ENCODE peak calls at places on chromosomes 4 and X, in nine cellular contexts. X is GM23338, N is bronchial epithelial cell, I is foreskin fibroblast, F is esophagus squamous epithelium, J is mesendoderm, M is hepatocyte, P is ovary, V is right atrium auricular region. Y is an unnamed sample.
A peak's percentile ranks its signal among the peaks of the same experiment; 100 is the strongest.

GRCh38 chr4:71210831-71211230 is 128.0 kb upstream of the SLC4A4 start:
- DNase-seq in X (no peak), N (no peak), I (no peak), F (no peak), J (no peak), M (no peak), P (no peak), V (no peak), Y (no peak)

GRCh38 chr4:30716671-30717207 is 3.4 kb upstream of the PCDH7 start:
- DNase-seq in X (peak; percentile 57), N (no peak), I (peak; percentile 52), F (no peak), J (peak; percentile 98), M (peak; percentile 45), P (no peak), V (no peak), Y (no peak)

GRCh38 chr4:74886490-74886889 is 46.4 kb upstream of the PARM1 start:
- DNase-seq in X (no peak), N (peak; percentile 98), I (peak; percentile 57), F (no peak), J (peak; percentile 8), M (peak; percentile 12), P (no peak), V (no peak), Y (peak; percentile 19)

GRCh38 chr4:159105063-159105414 is 2.2 kb downstream of the RAPGEF2 start:
- DNase-seq in X (no peak), N (peak; percentile 74), I (peak; percentile 52), F (no peak), J (peak; percentile 37), M (peak; percentile 16), P (no peak), V (no peak), Y (no peak)

GRCh38 chr4:87038837-87039715 is 104.3 kb downstream of the AFF1 start:
- DNase-seq in X (peak; percentile 75), N (peak; percentile 93), I (peak; percentile 79), F (no peak), J (peak; percentile 92), M (peak; percentile 54), P (peak; percentile 61), V (peak; percentile 85), Y (no peak)

GRCh38 chr4:73103799-73104503 is 34.4 kb upstream of the COX18 start:
- DNase-seq in X (no peak), N (peak; percentile 4), I (peak; percentile 4), F (no peak), J (peak; percentile 46), M (peak; percentile 38), P (no peak), V (no peak), Y (peak; percentile 21)

GRCh38 chrX:11764602-11765067 is 6.6 kb downstream of the MSL3 start:
- DNase-seq in X (no peak), N (no peak), I (no peak), F (no peak), J (no peak), M (no peak), P (no peak), V (no peak), Y (no peak)

GRCh38 chr4:31788676-31789075 is 1068.5 kb downstream of the PCDH7 start:
- DNase-seq in X (peak; percentile 3), N (no peak), I (no peak), F (no peak), J (peak; percentile 92), M (no peak), P (no peak), V (no peak), Y (no peak)

GRCh38 chr4:143019351-143019750 is 165.4 kb upstream of the USP38 start:
- DNase-seq in X (no peak), N (no peak), I (no peak), F (no peak), J (no peak), M (no peak), P (no peak), V (no peak), Y (no peak)

GRCh38 chr4:156606444-156607197 is 365.0 kb downstream of the PDGFC start:
- DNase-seq in X (no peak), N (no peak), I (peak; percentile 24), F (no peak), J (no peak), M (no peak), P (no peak), V (no peak), Y (no peak)

GRCh38 chrX:31139966-31140365 is 68.1 kb upstream of the FTHL17 start:
- DNase-seq in X (no peak), N (no peak), I (no peak), F (no peak), J (no peak), M (no peak), P (no peak), V (no peak), Y (no peak)

GRCh38 chrX:119475389-119476101 is 7.3 kb downstream of the SLC25A5 start:
- DNase-seq in X (no peak), N (peak; percentile 71), I (peak; percentile 46), F (no peak), J (no peak), M (no peak), P (no peak), V (no peak), Y (no peak)

GRCh38 chr4:136526517-136526916 is 1005.8 kb downstream of the PCDH18 start:
- DNase-seq in X (no peak), N (no peak), I (peak; percentile 1), F (no peak), J (no peak), M (no peak), P (no peak), V (no peak), Y (no peak)

DNA sequence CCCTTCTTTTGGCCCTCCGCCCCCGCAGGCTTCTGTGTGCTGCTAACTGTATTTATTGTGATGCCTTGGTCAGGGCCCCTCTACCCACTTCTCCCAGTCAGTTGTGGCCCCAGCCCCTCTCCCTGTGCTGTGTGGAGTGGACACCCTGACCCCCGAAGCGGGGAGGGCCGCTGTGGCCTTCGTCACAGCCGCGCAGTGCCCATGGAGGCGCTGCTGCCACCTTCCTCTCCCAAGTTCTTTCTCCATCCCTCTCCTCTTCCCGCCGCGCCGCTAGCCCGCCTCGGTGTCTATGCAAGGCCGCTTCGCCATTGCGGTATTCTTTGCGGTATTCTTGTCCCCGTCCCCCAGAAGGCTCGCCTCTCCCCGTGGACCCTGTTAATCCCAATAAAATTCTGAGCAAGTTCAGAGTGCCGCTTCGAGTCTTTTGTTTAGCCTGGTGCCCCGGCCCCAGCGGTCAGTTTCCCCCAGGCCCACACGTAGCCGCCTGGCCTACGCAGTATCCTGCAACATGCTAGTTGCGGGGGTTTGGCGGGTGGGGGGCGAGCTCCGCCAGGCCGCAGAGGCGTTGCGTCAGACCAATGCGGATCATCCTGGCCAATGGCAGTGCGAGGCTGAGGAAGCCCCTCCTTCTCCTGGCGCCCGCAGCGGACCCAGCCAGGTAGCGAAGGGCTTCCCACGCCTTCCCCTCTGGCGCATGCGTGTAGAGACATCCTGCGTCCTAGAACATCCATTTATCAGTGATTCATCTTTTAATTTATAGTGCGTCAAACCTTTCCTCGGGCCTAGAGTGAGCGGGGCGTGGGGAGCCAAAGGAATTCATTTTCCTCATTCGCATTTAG is 5.6 kb upstream of the KANTR start:
- DNase-seq in X (peak; percentile 84), N (peak; percentile 83), I (peak; percentile 85), F (no peak), J (peak; percentile 89), M (peak; percentile 92), P (peak; percentile 92), V (peak; percentile 84), Y (peak; percentile 52)
- H3K4me3 ChIP-seq in X (peak overlapping the region; percentile 77), N (peak overlapping the region; percentile 36), I (peak overlapping the region; percentile 37), F (peak overlapping the region; percentile 35), J (peak overlapping the region; percentile 46), M (peak overlapping the region; percentile 28), P (peak overlapping the region; percentile 29), V (peak overlapping the region; percentile 28), Y (peak overlapping the region; percentile 45)

GRCh38 chr4:8729408-8730149 is 137.0 kb downstream of the CPZ start:
- DNase-seq in X (no peak), N (no peak), I (no peak), F (no peak), J (no peak), M (no peak), P (no peak), V (peak; percentile 11), Y (no peak)

GRCh38 chr4:8727546-8728510 is 135.3 kb downstream of the CPZ start:
- DNase-seq in X (no peak), N (no peak), I (no peak), F (no peak), J (no peak), M (no peak), P (no peak), V (peak; percentile 42), Y (no peak)

GRCh38 chr4:8730159-8730558 is 137.6 kb downstream of the CPZ start:
- DNase-seq in X (no peak), N (no peak), I (no peak), F (no peak), J (no peak), M (no peak), P (no peak), V (peak; percentile 36), Y (no peak)

GRCh38 chr4:8727131-8727530 is 134.6 kb downstream of the CPZ start:
- DNase-seq in X (no peak), N (no peak), I (no peak), F (no peak), J (no peak), M (no peak), P (no peak), V (peak; percentile 38), Y (no peak)

DNA sequence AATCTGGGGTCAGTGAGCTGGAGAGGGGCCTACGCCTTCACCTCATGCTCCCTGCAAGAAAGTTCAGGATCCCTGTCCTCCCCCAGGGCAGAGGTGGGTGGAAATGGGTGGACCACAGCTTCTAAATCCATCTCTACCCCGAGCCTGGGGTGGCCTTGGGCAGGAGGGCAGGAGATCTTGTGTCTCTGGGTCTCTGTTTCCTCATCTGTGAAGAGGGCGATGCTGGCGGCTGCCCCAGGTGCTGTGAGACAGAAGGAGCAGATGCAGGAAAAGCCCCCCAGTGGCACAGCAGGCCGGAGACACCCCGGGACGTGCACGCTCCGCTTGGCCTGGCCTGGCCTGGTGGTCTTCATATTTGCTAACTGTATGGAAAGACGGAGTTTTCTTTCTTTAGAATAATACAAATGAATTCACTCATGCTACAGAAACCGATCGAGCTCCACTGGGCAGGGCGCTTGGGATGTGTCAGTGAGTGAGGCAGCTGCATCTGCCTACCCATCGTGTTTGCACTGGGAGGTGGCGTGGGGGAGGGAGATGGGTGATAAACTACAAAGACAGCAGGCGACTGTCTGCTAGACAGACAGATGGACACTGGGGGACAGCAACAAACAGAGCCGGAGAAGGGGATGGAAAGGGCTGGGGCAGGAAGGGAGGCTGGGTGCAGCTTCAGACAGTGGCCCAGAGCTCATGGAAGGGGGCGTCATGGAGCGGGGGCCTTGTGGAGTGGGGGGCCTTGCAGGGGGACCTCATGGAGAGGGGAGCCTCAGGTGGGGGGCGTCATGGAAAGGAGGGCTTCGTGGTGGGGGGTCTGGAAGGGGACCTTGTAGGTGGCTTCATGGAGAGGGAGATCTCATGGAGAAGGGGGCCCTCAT is 136.2 kb downstream of the CPZ start:
- DNase-seq in X (no peak), N (no peak), I (no peak), F (no peak), J (no peak), M (no peak), P (no peak), V (peak; percentile 50), Y (no peak)
- H3K4me3 ChIP-seq in X (no peak overlapping the region), N (no peak overlapping the region), I (no peak overlapping the region), F (no peak overlapping the region), J (no peak overlapping the region), M (no peak overlapping the region), P (no peak overlapping the region), V (no peak overlapping the region), Y (no peak overlapping the region)

GRCh38 chr4:81664079-81664478 is 192.4 kb upstream of the RASGEF1B start:
- DNase-seq in X (no peak), N (peak; percentile 17), I (no peak), F (no peak), J (no peak), M (no peak), P (no peak), V (no peak), Y (no peak)
- H3K4me3 ChIP-seq in X (no peak overlapping the region), N (no peak overlapping the region), I (no peak overlapping the region), F (no peak overlapping the region), J (no peak overlapping the region), M (no peak overlapping the region), P (no peak overlapping the region), V (no peak overlapping the region), Y (no peak overlapping the region)

GRCh38 chr4:150662686-150663085 is 80.7 kb downstream of the MAB21L2 start:
- DNase-seq in X (no peak), N (no peak), I (no peak), F (no peak), J (peak; percentile 73), M (no peak), P (no peak), V (no peak), Y (no peak)
- H3K4me3 ChIP-seq in X (no peak overlapping the region), N (no peak overlapping the region), I (no peak overlapping the region), F (no peak overlapping the region), J (no peak overlapping the region), M (no peak overlapping the region), P (no peak overlapping the region), V (no peak overlapping the region), Y (no peak overlapping the region)